ENCODE peak calls at places on chromosomes 16 and 17, in eight cellular contexts. One of them, this sample, is unnamed.
A peak's percentile ranks its signal among the peaks of the same experiment; 100 is the strongest.

GRCh38 chr16:73713817-73714495 is 582.7 kb upstream of the PSMD7 start:
- DNase-seq in A549: peak; percentile 9
- DNase-seq in endothelial cell of umbilical vein: no peak
- DNase-seq in ovary: no peak
- DNase-seq in IMR-90: peak; percentile 4
- DNase-seq in lower leg skin: no peak
- DNase-seq in heart left ventricle: no peak
- DNase-seq in GM12891: no peak
- DNase-seq in this sample: no peak

GRCh38 chr16:86225905-86226371 is 284.4 kb upstream of the FOXF1 start:
- DNase-seq in A549: no peak
- DNase-seq in endothelial cell of umbilical vein: no peak
- DNase-seq in ovary: no peak
- DNase-seq in IMR-90: peak; percentile 49
- DNase-seq in lower leg skin: peak; percentile 56
- DNase-seq in heart left ventricle: no peak
- DNase-seq in GM12891: no peak
- DNase-seq in this sample: no peak

GRCh38 chr16:50735629-50736122 is 6.2 kb upstream of the CYLD start:
- DNase-seq in A549: no peak
- DNase-seq in endothelial cell of umbilical vein: no peak
- DNase-seq in ovary: no peak
- DNase-seq in IMR-90: no peak
- DNase-seq in lower leg skin: no peak
- DNase-seq in heart left ventricle: no peak
- DNase-seq in GM12891: no peak
- DNase-seq in this sample: no peak

GRCh38 chr17:77214743-77215142 is 74.0 kb downstream of the SEC14L1 start:
- DNase-seq in A549: peak; percentile 73
- DNase-seq in endothelial cell of umbilical vein: no peak
- DNase-seq in ovary: no peak
- DNase-seq in IMR-90: peak; percentile 31
- DNase-seq in lower leg skin: no peak
- DNase-seq in heart left ventricle: peak; percentile 58
- DNase-seq in GM12891: no peak
- DNase-seq in this sample: peak; percentile 68

GRCh38 chr17:63998721-63999679 is 849 bp downstream of the PRR29 start:
- DNase-seq in A549: no peak
- DNase-seq in endothelial cell of umbilical vein: no peak
- DNase-seq in ovary: no peak
- DNase-seq in IMR-90: no peak
- DNase-seq in lower leg skin: peak; percentile 84
- DNase-seq in heart left ventricle: no peak
- DNase-seq in GM12891: no peak
- DNase-seq in this sample: no peak

GRCh38 chr16:85570213-85570734 is 42.8 kb upstream of the GSE1 start:
- DNase-seq in A549: no peak
- DNase-seq in endothelial cell of umbilical vein: no peak
- DNase-seq in ovary: no peak
- DNase-seq in IMR-90: no peak
- DNase-seq in lower leg skin: no peak
- DNase-seq in heart left ventricle: no peak
- DNase-seq in GM12891: no peak
- DNase-seq in this sample: peak; percentile 47

GRCh38 chr17:38914741-38915638 is 10.4 kb upstream of the LASP1NB start:
- DNase-seq in A549: no peak
- DNase-seq in endothelial cell of umbilical vein: no peak
- DNase-seq in ovary: peak; percentile 9
- DNase-seq in IMR-90: no peak
- DNase-seq in lower leg skin: peak; percentile 77
- DNase-seq in heart left ventricle: no peak
- DNase-seq in GM12891: no peak
- DNase-seq in this sample: no peak

GRCh38 chr17:64006361-64007088 is 8.4 kb downstream of the PRR29 start:
- DNase-seq in A549: no peak
- DNase-seq in endothelial cell of umbilical vein: peak; percentile 97
- DNase-seq in ovary: no peak
- DNase-seq in IMR-90: no peak
- DNase-seq in lower leg skin: peak; percentile 85
- DNase-seq in heart left ventricle: peak; percentile 89
- DNase-seq in GM12891: no peak
- DNase-seq in this sample: peak; percentile 92

GRCh38 chr16:29815032-29815721 is 775 bp upstream of the PAGR1 start:
- DNase-seq in A549: no peak
- DNase-seq in endothelial cell of umbilical vein: no peak
- DNase-seq in ovary: peak; percentile 55
- DNase-seq in IMR-90: no peak
- DNase-seq in lower leg skin: peak; percentile 92
- DNase-seq in heart left ventricle: peak; percentile 54
- DNase-seq in GM12891: no peak
- DNase-seq in this sample: no peak

GRCh38 chr16:67713647-67714273 is 5.4 kb downstream of the GFOD2 start:
- DNase-seq in A549: no peak
- DNase-seq in endothelial cell of umbilical vein: no peak
- DNase-seq in ovary: no peak
- DNase-seq in IMR-90: no peak
- DNase-seq in lower leg skin: no peak
- DNase-seq in heart left ventricle: no peak
- DNase-seq in GM12891: no peak
- DNase-seq in this sample: no peak

GRCh38 chr17:11898526-11899235 is 98.6 kb downstream of the ZNF18 start:
- DNase-seq in A549: no peak
- DNase-seq in endothelial cell of umbilical vein: no peak
- DNase-seq in ovary: no peak
- DNase-seq in IMR-90: no peak
- DNase-seq in lower leg skin: no peak
- DNase-seq in heart left ventricle: no peak
- DNase-seq in GM12891: no peak
- DNase-seq in this sample: no peak

GRCh38 chr17:41455236-41455635 is 11.9 kb downstream of the KRT32 start:
- DNase-seq in A549: no peak
- DNase-seq in endothelial cell of umbilical vein: no peak
- DNase-seq in ovary: no peak
- DNase-seq in IMR-90: no peak
- DNase-seq in lower leg skin: no peak
- DNase-seq in heart left ventricle: no peak
- DNase-seq in GM12891: no peak
- DNase-seq in this sample: no peak

GRCh38 chr17:41451154-41451728 is 10.5 kb upstream of the KRT38 start:
- DNase-seq in A549: no peak
- DNase-seq in endothelial cell of umbilical vein: no peak
- DNase-seq in ovary: no peak
- DNase-seq in IMR-90: peak; percentile 59
- DNase-seq in lower leg skin: no peak
- DNase-seq in heart left ventricle: no peak
- DNase-seq in GM12891: no peak
- DNase-seq in this sample: no peak

GRCh38 chr17:41453069-41453468 is 12.3 kb upstream of the KRT38 start:
- DNase-seq in A549: no peak
- DNase-seq in endothelial cell of umbilical vein: no peak
- DNase-seq in ovary: no peak
- DNase-seq in IMR-90: no peak
- DNase-seq in lower leg skin: no peak
- DNase-seq in heart left ventricle: no peak
- DNase-seq in GM12891: no peak
- DNase-seq in this sample: no peak

GRCh38 chr17:41449008-41449407 is 8.2 kb upstream of the KRT38 start:
- DNase-seq in A549: no peak
- DNase-seq in endothelial cell of umbilical vein: no peak
- DNase-seq in ovary: no peak
- DNase-seq in IMR-90: no peak
- DNase-seq in lower leg skin: no peak
- DNase-seq in heart left ventricle: no peak
- DNase-seq in GM12891: no peak
- DNase-seq in this sample: no peak

DNA sequence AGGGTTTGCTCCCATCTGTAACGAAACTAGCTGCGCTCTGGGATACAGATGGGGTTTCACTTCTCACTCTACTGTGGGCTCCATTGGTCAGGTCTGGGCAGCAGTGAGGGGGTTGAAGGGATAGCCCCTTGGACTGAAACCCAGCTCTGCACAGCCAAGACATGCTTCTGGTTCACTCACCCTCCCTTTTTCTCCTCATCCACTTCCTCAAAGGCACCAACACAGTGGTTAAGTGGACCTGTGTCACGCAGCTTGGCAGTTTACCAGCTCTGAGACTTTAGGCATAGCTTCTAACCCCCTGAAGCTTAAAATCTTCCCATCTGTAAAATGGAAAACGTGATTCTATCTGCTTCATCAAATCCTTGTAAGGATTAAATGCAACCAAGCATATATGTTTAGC is 11.5 kb upstream of the KRT38 start:
- DNase-seq in A549: no peak
- DNase-seq in endothelial cell of umbilical vein: no peak
- DNase-seq in ovary: no peak
- DNase-seq in IMR-90: no peak
- DNase-seq in lower leg skin: no peak
- DNase-seq in heart left ventricle: no peak
- DNase-seq in GM12891: no peak
- DNase-seq in this sample: no peak
- TF ChIP-seq POLR2A in A549: no peak
- TF ChIP-seq POLR2A in endothelial cell of umbilical vein: no peak
- TF ChIP-seq POLR2A in ovary: no peak
- TF ChIP-seq POLR2A in IMR-90: no peak
- TF ChIP-seq POLR2A in lower leg skin: no peak
- TF ChIP-seq POLR2A in heart left ventricle: no peak
- TF ChIP-seq POLR2A in GM12891: no peak
- TF ChIP-seq POLR2A in this sample: no peak

GRCh38 chr16:3008749-3009088 is 4.0 kb upstream of the CLDN9 start:
- DNase-seq in A549: no peak
- DNase-seq in endothelial cell of umbilical vein: no peak
- DNase-seq in ovary: no peak
- DNase-seq in IMR-90: no peak
- DNase-seq in lower leg skin: no peak
- DNase-seq in heart left ventricle: no peak
- DNase-seq in GM12891: no peak
- DNase-seq in this sample: peak; percentile 50
- TF ChIP-seq POLR2A in A549: no peak
- TF ChIP-seq POLR2A in endothelial cell of umbilical vein: no peak
- TF ChIP-seq POLR2A in ovary: no peak
- TF ChIP-seq POLR2A in IMR-90: no peak
- TF ChIP-seq POLR2A in lower leg skin: no peak
- TF ChIP-seq POLR2A in heart left ventricle: no peak
- TF ChIP-seq POLR2A in GM12891: no peak
- TF ChIP-seq POLR2A in this sample: no peak

GRCh38 chr17:9916108-9916507 is 11.0 kb upstream of the RCVRN start:
- DNase-seq in A549: no peak
- DNase-seq in endothelial cell of umbilical vein: no peak
- DNase-seq in ovary: no peak
- DNase-seq in IMR-90: no peak
- DNase-seq in lower leg skin: no peak
- DNase-seq in heart left ventricle: no peak
- DNase-seq in GM12891: no peak
- DNase-seq in this sample: no peak

GRCh38 chr17:9908649-9909042 is 3.6 kb upstream of the RCVRN start:
- DNase-seq in A549: no peak
- DNase-seq in endothelial cell of umbilical vein: no peak
- DNase-seq in ovary: no peak
- DNase-seq in IMR-90: no peak
- DNase-seq in lower leg skin: no peak
- DNase-seq in heart left ventricle: no peak
- DNase-seq in GM12891: no peak
- DNase-seq in this sample: no peak

GRCh38 chr17:9911089-9911488 is 6.0 kb upstream of the RCVRN start:
- DNase-seq in A549: no peak
- DNase-seq in endothelial cell of umbilical vein: no peak
- DNase-seq in ovary: no peak
- DNase-seq in IMR-90: no peak
- DNase-seq in lower leg skin: no peak
- DNase-seq in heart left ventricle: no peak
- DNase-seq in GM12891: no peak
- DNase-seq in this sample: no peak

GRCh38 chr17:9913476-9913875 is 8.4 kb upstream of the RCVRN start:
- DNase-seq in A549: no peak
- DNase-seq in endothelial cell of umbilical vein: no peak
- DNase-seq in ovary: no peak
- DNase-seq in IMR-90: no peak
- DNase-seq in lower leg skin: no peak
- DNase-seq in heart left ventricle: no peak
- DNase-seq in GM12891: no peak
- DNase-seq in this sample: no peak

GRCh38 chr17:9912146-9913099 is 7.4 kb upstream of the RCVRN start:
- DNase-seq in A549: no peak
- DNase-seq in endothelial cell of umbilical vein: no peak
- DNase-seq in ovary: no peak
- DNase-seq in IMR-90: peak; percentile 8
- DNase-seq in lower leg skin: no peak
- DNase-seq in heart left ventricle: no peak
- DNase-seq in GM12891: no peak
- DNase-seq in this sample: no peak
- TF ChIP-seq POLR2A in A549: no peak
- TF ChIP-seq POLR2A in endothelial cell of umbilical vein: no peak
- TF ChIP-seq POLR2A in ovary: no peak
- TF ChIP-seq POLR2A in IMR-90: no peak
- TF ChIP-seq POLR2A in lower leg skin: no peak
- TF ChIP-seq POLR2A in heart left ventricle: no peak
- TF ChIP-seq POLR2A in GM12891: no peak
- TF ChIP-seq POLR2A in this sample: no peak

GRCh38 chr16:48385272-48385953 is at the start of gene SIAH1:
- DNase-seq in A549: peak; percentile 76
- DNase-seq in endothelial cell of umbilical vein: peak; percentile 81
- DNase-seq in ovary: peak; percentile 82
- DNase-seq in IMR-90: peak; percentile 68
- DNase-seq in lower leg skin: peak; percentile 96
- DNase-seq in heart left ventricle: peak; percentile 86
- DNase-seq in GM12891: peak; percentile 86
- DNase-seq in this sample: peak; percentile 95

GRCh38 chr16:48383204-48383876 is 1.9 kb downstream of the SIAH1 start:
- DNase-seq in A549: no peak
- DNase-seq in endothelial cell of umbilical vein: no peak
- DNase-seq in ovary: no peak
- DNase-seq in IMR-90: peak; percentile 48
- DNase-seq in lower leg skin: no peak
- DNase-seq in heart left ventricle: no peak
- DNase-seq in GM12891: no peak
- DNase-seq in this sample: no peak

GRCh38 chr16:48384982-48385271 is 286 bp downstream of the SIAH1 start:
- DNase-seq in A549: no peak
- DNase-seq in endothelial cell of umbilical vein: no peak
- DNase-seq in ovary: no peak
- DNase-seq in IMR-90: no peak
- DNase-seq in lower leg skin: no peak
- DNase-seq in heart left ventricle: no peak
- DNase-seq in GM12891: peak; percentile 56
- DNase-seq in this sample: peak; percentile 74

GRCh38 chr16:48384305-48384981 is 770 bp downstream of the SIAH1 start:
- DNase-seq in A549: peak; percentile 71
- DNase-seq in endothelial cell of umbilical vein: peak; percentile 61
- DNase-seq in ovary: peak; percentile 61
- DNase-seq in IMR-90: peak; percentile 40
- DNase-seq in lower leg skin: peak; percentile 91
- DNase-seq in heart left ventricle: peak; percentile 65
- DNase-seq in GM12891: peak; percentile 58
- DNase-seq in this sample: peak; percentile 69

DNA sequence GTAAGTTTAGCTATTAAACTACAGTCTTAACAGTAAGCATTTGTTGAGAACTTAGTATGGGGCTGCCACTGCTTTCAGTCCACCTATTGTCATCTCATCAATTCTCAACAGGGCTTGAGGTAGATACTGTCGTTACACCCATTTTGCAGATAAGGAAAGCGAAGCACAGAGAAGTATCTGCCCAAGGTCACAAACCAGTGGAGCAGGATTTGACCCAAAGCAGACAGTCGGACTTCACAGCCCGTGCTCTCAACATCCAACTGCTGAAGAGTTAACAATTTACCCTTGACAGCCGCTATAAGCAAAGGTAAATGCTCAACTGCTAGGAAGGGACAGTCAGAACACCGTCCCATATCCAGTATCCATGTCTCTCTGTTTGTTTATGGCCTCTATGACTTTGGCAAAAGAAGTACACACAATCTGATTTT is 1.3 kb downstream of the SIAH1 start:
- DNase-seq in A549: no peak
- DNase-seq in endothelial cell of umbilical vein: peak; percentile 63
- DNase-seq in ovary: no peak
- DNase-seq in IMR-90: no peak
- DNase-seq in lower leg skin: no peak
- DNase-seq in heart left ventricle: no peak
- DNase-seq in GM12891: no peak
- DNase-seq in this sample: peak; percentile 61
- TF ChIP-seq POLR2A in A549: no peak
- TF ChIP-seq POLR2A in endothelial cell of umbilical vein: no peak
- TF ChIP-seq POLR2A in ovary: no peak
- TF ChIP-seq POLR2A in IMR-90: no peak
- TF ChIP-seq POLR2A in lower leg skin: no peak
- TF ChIP-seq POLR2A in heart left ventricle: no peak
- TF ChIP-seq POLR2A in GM12891: no peak
- TF ChIP-seq POLR2A in this sample: no peak

This sample was measured in erythroblast.